ENCODE peak calls at places on chromosomes 6 and 20, in four cellular contexts. One of them, this sample, is unnamed.

GRCh38 chr20:57699395-57699794 is 10.4 kb downstream of the PMEPA1 start:
- DNase-seq in PC-9: no peak
- DNase-seq in uterus: no peak
- DNase-seq in heart left ventricle: no peak
- DNase-seq in this sample: no peak

GRCh38 chr20:64238851-64239387 is 16.6 kb upstream of the PCMTD2 start:
- DNase-seq in uterus: no peak
- DNase-seq in heart left ventricle: no peak
- DNase-seq in PC-9: no peak
- DNase-seq in this sample: no peak

GRCh38 chr20:51500311-51500710 is 42.2 kb downstream of the NFATC2 start:
- DNase-seq in heart left ventricle: no peak
- DNase-seq in PC-9: peak; percentile 64
- DNase-seq in uterus: no peak
- DNase-seq in this sample: no peak

GRCh38 chr20:12882832-12883506 is 125.8 kb upstream of the SPTLC3 start:
- DNase-seq in PC-9: no peak
- DNase-seq in heart left ventricle: no peak
- DNase-seq in uterus: no peak
- DNase-seq in this sample: no peak

GRCh38 chr6:156183678-156184077 is 593.5 kb upstream of the ARID1B start:
- DNase-seq in PC-9: no peak
- DNase-seq in heart left ventricle: no peak
- DNase-seq in uterus: no peak
- DNase-seq in this sample: no peak

GRCh38 chr20:41627001-41627400 is 8.8 kb upstream of the CHD6 start:
- DNase-seq in PC-9: no peak
- DNase-seq in heart left ventricle: no peak
- DNase-seq in uterus: no peak
- DNase-seq in this sample: no peak

GRCh38 chr6:16769131-16769985 is 8.1 kb upstream of the ATXN1 start:
- DNase-seq in heart left ventricle: peak; percentile 68
- DNase-seq in uterus: peak; percentile 63
- DNase-seq in PC-9: peak; percentile 99
- DNase-seq in this sample: no peak

GRCh38 chr6:149890629-149891045 is 7.3 kb downstream of the RAET1E start:
- DNase-seq in heart left ventricle: no peak
- DNase-seq in PC-9: no peak
- DNase-seq in uterus: no peak
- DNase-seq in this sample: no peak

GRCh38 chr20:25985597-25985996 is 288.9 kb upstream of the ZNF337 start:
- DNase-seq in heart left ventricle: no peak
- DNase-seq in PC-9: no peak
- DNase-seq in uterus: no peak
- DNase-seq in this sample: no peak

GRCh38 chr6:14079971-14080370 is 37.6 kb upstream of the CD83 start:
- DNase-seq in uterus: no peak
- DNase-seq in heart left ventricle: no peak
- DNase-seq in PC-9: no peak
- DNase-seq in this sample: no peak

GRCh38 chr6:75493400-75494064 is at the start of gene FILIP1:
- DNase-seq in PC-9: no peak
- DNase-seq in uterus: peak; percentile 86
- DNase-seq in heart left ventricle: peak; percentile 85
- DNase-seq in this sample: peak; percentile 46

GRCh38 chr6:159117031-159117430 is 52.2 kb upstream of the FNDC1 start:
- DNase-seq in PC-9: no peak
- DNase-seq in uterus: no peak
- DNase-seq in heart left ventricle: no peak
- DNase-seq in this sample: peak; percentile 67

GRCh38 chr20:45323731-45324130 is 15.6 kb upstream of the MATN4 start:
- DNase-seq in uterus: no peak
- DNase-seq in heart left ventricle: no peak
- DNase-seq in PC-9: no peak
- DNase-seq in this sample: no peak

GRCh38 chr20:47785321-47785899 is at the start of gene SULF2:
- DNase-seq in heart left ventricle: peak; percentile 43
- DNase-seq in PC-9: no peak
- DNase-seq in uterus: peak; percentile 74
- DNase-seq in this sample: peak; percentile 52

GRCh38 chr20:20215976-20216727 is 151.8 kb upstream of the INSM1 start:
- DNase-seq in PC-9: no peak
- DNase-seq in heart left ventricle: peak; percentile 77
- DNase-seq in uterus: no peak
- DNase-seq in this sample: no peak

GRCh38 chr6:107991939-107992560 is 34.0 kb upstream of the SEC63 start:
- DNase-seq in PC-9: no peak
- DNase-seq in uterus: no peak
- DNase-seq in heart left ventricle: no peak
- DNase-seq in this sample: no peak

GRCh38 chr6:151014404-151015150 is 149.1 kb downstream of the MTHFD1L start:
- DNase-seq in uterus: peak; percentile 76
- DNase-seq in PC-9: peak; percentile 56
- DNase-seq in heart left ventricle: peak; percentile 61
- DNase-seq in this sample: peak; percentile 77

GRCh38 chr6:145688493-145688905 is 46.8 kb downstream of the EPM2A start:
- DNase-seq in uterus: no peak
- DNase-seq in PC-9: no peak
- DNase-seq in heart left ventricle: no peak
- DNase-seq in this sample: no peak

GRCh38 chr6:133990321-133990720 is 37.3 kb downstream of the TBPL1 start:
- DNase-seq in heart left ventricle: no peak
- DNase-seq in uterus: no peak
- DNase-seq in PC-9: no peak
- DNase-seq in this sample: no peak

GRCh38 chr20:57977141-57977540 is 251.3 kb downstream of the ANKRD60 start:
- DNase-seq in PC-9: no peak
- DNase-seq in heart left ventricle: peak; percentile 35
- DNase-seq in uterus: no peak
- DNase-seq in this sample: no peak

GRCh38 chr6:153790048-153790447 is 249.0 kb upstream of the OPRM1 start:
- DNase-seq in PC-9: no peak
- DNase-seq in uterus: no peak
- DNase-seq in heart left ventricle: no peak
- DNase-seq in this sample: no peak

GRCh38 chr6:153787341-153787606 is 251.8 kb upstream of the OPRM1 start:
- DNase-seq in PC-9: no peak
- DNase-seq in uterus: no peak
- DNase-seq in heart left ventricle: no peak
- DNase-seq in this sample: no peak

GRCh38 chr6:153790881-153791473 is 248.1 kb upstream of the OPRM1 start:
- DNase-seq in heart left ventricle: no peak
- DNase-seq in uterus: no peak
- DNase-seq in PC-9: no peak
- DNase-seq in this sample: peak; percentile 50
- TF ChIP-seq CTCF in heart left ventricle: no peak
- TF ChIP-seq CTCF in uterus: no peak
- TF ChIP-seq CTCF in PC-9: no peak
- TF ChIP-seq CTCF in this sample: peak; percentile 10

DNA sequence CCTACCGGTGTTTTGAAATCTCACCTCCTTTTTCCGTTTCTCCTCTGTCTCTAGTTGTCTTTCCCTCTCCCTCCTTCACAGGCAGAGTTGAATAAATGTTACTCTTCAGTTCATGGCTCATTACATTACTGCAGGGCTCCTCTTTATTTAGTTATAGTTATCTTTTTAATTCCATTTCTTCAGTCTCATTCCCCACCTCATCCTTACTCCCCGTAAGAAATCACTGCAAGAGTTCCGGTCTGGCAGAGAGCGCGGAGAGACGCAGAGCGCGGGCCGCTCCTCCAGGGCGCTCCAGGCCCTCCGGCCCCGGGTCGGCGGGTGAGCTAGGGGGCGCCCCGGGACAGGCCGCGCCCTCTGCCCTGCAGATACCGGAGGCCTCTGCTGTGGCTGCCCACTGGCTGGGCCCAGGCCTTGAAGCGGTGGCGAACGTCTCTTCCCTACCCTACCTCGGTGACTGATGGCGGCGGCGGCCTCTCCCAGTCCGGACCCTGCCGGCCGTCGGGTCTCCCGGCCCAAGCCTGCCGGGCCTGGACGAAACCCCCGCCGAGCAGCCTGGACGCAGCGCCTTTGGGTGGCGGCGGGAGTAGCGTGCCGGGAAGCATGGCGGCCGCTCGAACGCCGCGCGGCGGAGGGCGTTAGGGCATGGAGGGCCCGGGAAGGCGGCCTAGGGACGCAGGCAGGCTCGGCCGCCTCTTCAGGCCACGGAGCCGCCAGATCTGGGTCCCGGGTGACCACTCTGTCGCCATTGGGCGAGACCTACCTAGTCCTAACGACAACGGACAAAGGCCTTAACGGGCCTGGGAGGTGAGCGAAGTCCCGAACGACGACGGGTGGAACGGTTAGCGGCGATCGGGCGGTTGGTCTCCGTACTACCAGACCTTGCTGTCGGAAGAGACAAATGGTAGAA is 16.4 kb upstream of the HMGN4 start:
- DNase-seq in uterus: peak; percentile 76
- DNase-seq in PC-9: peak; percentile 63
- DNase-seq in heart left ventricle: peak; percentile 89
- DNase-seq in this sample: peak; percentile 81
- TF ChIP-seq CTCF in uterus: peak; percentile 22
- TF ChIP-seq CTCF in PC-9: peak; percentile 59
- TF ChIP-seq CTCF in heart left ventricle: peak; percentile 63
- TF ChIP-seq CTCF in this sample: peak; percentile 32

DNA sequence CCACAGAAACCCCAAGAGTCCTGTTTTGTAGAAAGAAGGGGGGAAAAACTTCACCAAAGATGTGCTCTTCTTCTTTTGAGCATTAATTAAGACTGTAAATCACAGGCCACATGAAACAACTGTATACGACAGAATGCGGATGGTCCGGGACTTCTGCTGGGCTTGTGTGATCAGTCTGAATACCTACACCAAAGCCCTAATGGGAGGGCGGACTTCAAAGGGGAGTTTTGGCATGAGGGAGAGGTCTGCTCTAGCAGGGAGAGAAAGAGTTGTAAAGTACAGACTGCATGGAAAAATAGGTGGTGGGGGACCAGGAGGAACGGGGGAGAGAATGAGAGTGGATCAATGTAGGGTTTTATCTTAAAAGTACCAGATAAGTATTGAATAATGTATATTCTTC is 58.8 kb upstream of the PRDM1 start:
- DNase-seq in uterus: no peak
- DNase-seq in heart left ventricle: no peak
- DNase-seq in PC-9: no peak
- DNase-seq in this sample: no peak
- TF ChIP-seq CTCF in uterus: no peak
- TF ChIP-seq CTCF in heart left ventricle: no peak
- TF ChIP-seq CTCF in PC-9: no peak
- TF ChIP-seq CTCF in this sample: no peak

GRCh38 chr6:94052754-94053153 is 633.4 kb upstream of the EPHA7 start:
- DNase-seq in uterus: no peak
- DNase-seq in PC-9: no peak
- DNase-seq in heart left ventricle: no peak
- DNase-seq in this sample: no peak
- TF ChIP-seq CTCF in uterus: no peak
- TF ChIP-seq CTCF in PC-9: no peak
- TF ChIP-seq CTCF in heart left ventricle: no peak
- TF ChIP-seq CTCF in this sample: no peak

DNA sequence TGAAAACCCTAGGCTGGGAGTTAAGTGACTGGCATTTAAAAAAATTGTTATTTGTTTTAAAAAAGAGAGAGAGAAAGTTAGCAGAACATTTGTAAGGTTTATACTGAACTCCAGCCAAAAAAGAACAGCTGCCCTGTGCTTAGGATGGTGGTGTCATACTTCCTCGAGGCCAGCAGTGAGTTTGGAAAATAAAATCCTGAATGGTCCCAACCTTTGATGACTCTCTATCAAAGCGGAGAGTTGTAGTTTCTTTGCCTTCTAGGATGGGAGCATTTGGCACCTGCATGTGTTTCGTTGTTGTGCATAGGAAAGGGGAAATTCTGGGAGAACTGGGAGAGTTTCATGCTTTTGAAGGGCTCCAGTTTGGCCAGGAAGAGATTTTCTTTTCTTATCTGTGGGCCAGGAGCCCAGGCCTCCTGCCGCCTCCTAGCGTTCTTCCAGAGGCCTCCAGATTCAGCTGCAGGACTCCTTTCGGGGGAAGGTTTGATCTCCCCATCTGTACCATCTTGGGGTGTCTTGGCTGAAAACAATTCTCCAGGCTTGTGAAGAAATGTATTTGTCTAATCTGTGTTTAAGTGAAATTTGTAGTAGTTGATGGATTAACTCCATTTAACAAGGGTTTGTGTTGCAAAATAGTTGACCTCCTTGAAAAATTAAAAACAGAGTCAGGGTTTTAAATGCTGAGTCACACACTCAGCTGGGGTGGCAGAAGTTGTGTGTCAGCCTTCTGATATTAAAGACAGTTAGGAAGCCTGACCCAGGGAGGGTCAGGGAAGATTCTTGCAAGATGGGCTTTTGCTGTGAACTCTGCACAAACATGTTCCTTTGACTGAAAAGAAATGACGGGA is 63.4 kb downstream of the TXNDC5 start:
- DNase-seq in uterus: no peak
- DNase-seq in PC-9: no peak
- DNase-seq in heart left ventricle: no peak
- DNase-seq in this sample: no peak
- TF ChIP-seq CTCF in uterus: no peak
- TF ChIP-seq CTCF in PC-9: no peak
- TF ChIP-seq CTCF in heart left ventricle: no peak
- TF ChIP-seq CTCF in this sample: no peak

This sample was measured in testis.